ENCODE peak calls at places on chromosome 22, in four cellular contexts. One of them, this sample, is unnamed.
A peak's percentile ranks its signal among the peaks of the same experiment; 100 is the strongest.

GRCh38 chr22:33350961-33351360 is 292.8 kb upstream of the SYN3 start:
- DNase-seq in NCI-H1436: no peak
- DNase-seq in astrocyte of the spinal cord: no peak
- DNase-seq in NAMALWA: no peak
- DNase-seq in this sample: no peak

GRCh38 chr22:40525250-40525884 is 111.2 kb downstream of the MRTFA start:
- DNase-seq in astrocyte of the spinal cord: no peak
- DNase-seq in NAMALWA: peak; percentile 66
- DNase-seq in NCI-H1436: no peak
- DNase-seq in this sample: peak; percentile 65

GRCh38 chr22:45010532-45010900 is 711 bp upstream of the PHF21B start:
- DNase-seq in NCI-H1436: no peak
- DNase-seq in NAMALWA: no peak
- DNase-seq in astrocyte of the spinal cord: no peak
- DNase-seq in this sample: no peak

GRCh38 chr22:45429921-45430775 is 16.7 kb downstream of the RIBC2 start:
- DNase-seq in astrocyte of the spinal cord: no peak
- DNase-seq in NAMALWA: no peak
- DNase-seq in NCI-H1436: no peak
- DNase-seq in this sample: no peak

GRCh38 chr22:17788023-17788330 is 13.7 kb upstream of the BID start:
- DNase-seq in NCI-H1436: no peak
- DNase-seq in astrocyte of the spinal cord: no peak
- DNase-seq in NAMALWA: no peak
- DNase-seq in this sample: no peak

GRCh38 chr22:17172172-17172833 is 13.2 kb upstream of the HDHD5 start:
- DNase-seq in astrocyte of the spinal cord: no peak
- DNase-seq in NCI-H1436: no peak
- DNase-seq in NAMALWA: no peak
- DNase-seq in this sample: no peak

GRCh38 chr22:38871360-38872171 is 450 bp downstream of the CBX6 start:
- DNase-seq in astrocyte of the spinal cord: no peak
- DNase-seq in NAMALWA: peak; percentile 46
- DNase-seq in NCI-H1436: no peak
- DNase-seq in this sample: no peak

GRCh38 chr22:48489551-48490512 is 1337.8 kb downstream of the BRD1 start:
- DNase-seq in NCI-H1436: no peak
- DNase-seq in NAMALWA: no peak
- DNase-seq in astrocyte of the spinal cord: peak; percentile 3
- DNase-seq in this sample: no peak

GRCh38 chr22:37545703-37546435 is 14.4 kb upstream of the CDC42EP1 start:
- DNase-seq in NAMALWA: no peak
- DNase-seq in NCI-H1436: no peak
- DNase-seq in astrocyte of the spinal cord: peak; percentile 97
- DNase-seq in this sample: peak; percentile 95

GRCh38 chr22:30704978-30705377 is 10.3 kb downstream of the OSBP2 start:
- DNase-seq in astrocyte of the spinal cord: no peak
- DNase-seq in NCI-H1436: no peak
- DNase-seq in NAMALWA: no peak
- DNase-seq in this sample: no peak

GRCh38 chr22:41237707-41238569 is 2.8 kb downstream of the CHADL start:
- DNase-seq in astrocyte of the spinal cord: peak; percentile 22
- DNase-seq in NCI-H1436: peak; percentile 59
- DNase-seq in NAMALWA: peak; percentile 64
- DNase-seq in this sample: peak; percentile 31